ENCODE peak calls at places on chromosomes 7 and 10, in eight cellular contexts. One of them, this sample, is unnamed.

GRCh38 chr7:93435791-93436190 is 138.7 kb downstream of the CALCR start:
- DNase-seq in cardiac fibroblast: no peak
- DNase-seq in GM12865: no peak
- DNase-seq in colonic mucosa: no peak
- DNase-seq in ureter: no peak
- DNase-seq in skeletal muscle cell: no peak
- DNase-seq in RCC 7860: no peak
- DNase-seq in iPS-NIHi11: no peak
- DNase-seq in this sample: no peak

GRCh38 chr10:123390874-123391273 is 236.7 kb downstream of the BUB3 start:
- DNase-seq in skeletal muscle cell: no peak
- DNase-seq in colonic mucosa: no peak
- DNase-seq in GM12865: peak; percentile 91
- DNase-seq in RCC 7860: no peak
- DNase-seq in iPS-NIHi11: no peak
- DNase-seq in ureter: peak; percentile 52
- DNase-seq in cardiac fibroblast: no peak
- DNase-seq in this sample: no peak

GRCh38 chr7:75948179-75948578 is 33.2 kb downstream of the POR start:
- DNase-seq in RCC 7860: no peak
- DNase-seq in iPS-NIHi11: no peak
- DNase-seq in colonic mucosa: no peak
- DNase-seq in skeletal muscle cell: no peak
- DNase-seq in ureter: no peak
- DNase-seq in GM12865: no peak
- DNase-seq in cardiac fibroblast: no peak
- DNase-seq in this sample: no peak

GRCh38 chr7:30029696-30030095 is 1.5 kb downstream of the PLEKHA8 start:
- DNase-seq in skeletal muscle cell: no peak
- DNase-seq in RCC 7860: no peak
- DNase-seq in GM12865: peak; percentile 21
- DNase-seq in ureter: no peak
- DNase-seq in cardiac fibroblast: no peak
- DNase-seq in iPS-NIHi11: no peak
- DNase-seq in colonic mucosa: peak; percentile 37
- DNase-seq in this sample: no peak

GRCh38 chr7:33392143-33392542 is 262.8 kb downstream of the BBS9 start:
- DNase-seq in ureter: no peak
- DNase-seq in iPS-NIHi11: no peak
- DNase-seq in cardiac fibroblast: no peak
- DNase-seq in GM12865: no peak
- DNase-seq in RCC 7860: no peak
- DNase-seq in colonic mucosa: no peak
- DNase-seq in skeletal muscle cell: no peak
- DNase-seq in this sample: no peak

GRCh38 chr7:18087031-18087686 is 59.5 kb upstream of the PRPS1L1 start:
- DNase-seq in RCC 7860: no peak
- DNase-seq in iPS-NIHi11: no peak
- DNase-seq in GM12865: no peak
- DNase-seq in colonic mucosa: no peak
- DNase-seq in cardiac fibroblast: peak; percentile 7
- DNase-seq in ureter: no peak
- DNase-seq in skeletal muscle cell: no peak
- DNase-seq in this sample: no peak

GRCh38 chr7:130221746-130222145 is 14.1 kb downstream of the SSMEM1 start:
- DNase-seq in skeletal muscle cell: no peak
- DNase-seq in GM12865: no peak
- DNase-seq in iPS-NIHi11: no peak
- DNase-seq in ureter: no peak
- DNase-seq in colonic mucosa: no peak
- DNase-seq in cardiac fibroblast: no peak
- DNase-seq in RCC 7860: no peak
- DNase-seq in this sample: no peak

GRCh38 chr10:16948335-16948734 is 131.1 kb upstream of the RSU1 start:
- DNase-seq in cardiac fibroblast: no peak
- DNase-seq in ureter: no peak
- DNase-seq in RCC 7860: no peak
- DNase-seq in colonic mucosa: no peak
- DNase-seq in skeletal muscle cell: no peak
- DNase-seq in iPS-NIHi11: no peak
- DNase-seq in GM12865: no peak
- DNase-seq in this sample: no peak